ENCODE peak calls at places on chromosomes 16 and 17, in seven cellular contexts. One of them, this sample, is unnamed.

GRCh38 chr17:40022961-40023541 is 7.8 kb downstream of the CSF3 start:
- DNase-seq in H9: no peak
- DNase-seq in GM19239: no peak
- DNase-seq in non-pigmented ciliary epithelial cell: no peak
- DNase-seq in activated effector memory CD4-positive, alpha-beta T cell treated with anti-CD3 and anti-CD28 coated beads, Interleukin-2, amount 50 U/mL, for 16 hours: no peak
- DNase-seq in central memory CD4-positive, alpha-beta T cell: no peak
- DNase-seq in stimulated activated CD8-positive, alpha-beta memory T cell treated with anti-CD3 and anti-CD28 coated beads, Interleukin-7, amount 100 ng/mL, for 24 hours: no peak
- DNase-seq in this sample: no peak

GRCh38 chr17:76585649-76586593 is at the start of gene ST6GALNAC2:
- DNase-seq in H9: no peak
- DNase-seq in GM19239: no peak
- DNase-seq in non-pigmented ciliary epithelial cell: no peak
- DNase-seq in activated effector memory CD4-positive, alpha-beta T cell treated with anti-CD3 and anti-CD28 coated beads, Interleukin-2, amount 50 U/mL, for 16 hours: peak
- DNase-seq in central memory CD4-positive, alpha-beta T cell: peak
- DNase-seq in stimulated activated CD8-positive, alpha-beta memory T cell treated with anti-CD3 and anti-CD28 coated beads, Interleukin-7, amount 100 ng/mL, for 24 hours: no peak
- DNase-seq in this sample: no peak

GRCh38 chr17:80110927-80111701 is 9.7 kb downstream of the GAA start:
- DNase-seq in H9: no peak
- DNase-seq in GM19239: no peak
- DNase-seq in non-pigmented ciliary epithelial cell: no peak
- DNase-seq in activated effector memory CD4-positive, alpha-beta T cell treated with anti-CD3 and anti-CD28 coated beads, Interleukin-2, amount 50 U/mL, for 16 hours: peak
- DNase-seq in central memory CD4-positive, alpha-beta T cell: no peak
- DNase-seq in stimulated activated CD8-positive, alpha-beta memory T cell treated with anti-CD3 and anti-CD28 coated beads, Interleukin-7, amount 100 ng/mL, for 24 hours: no peak
- DNase-seq in this sample: no peak

GRCh38 chr17:64599187-64599676 is 62.9 kb downstream of the SMURF2 start:
- DNase-seq in H9: peak
- DNase-seq in GM19239: peak
- DNase-seq in non-pigmented ciliary epithelial cell: no peak
- DNase-seq in activated effector memory CD4-positive, alpha-beta T cell treated with anti-CD3 and anti-CD28 coated beads, Interleukin-2, amount 50 U/mL, for 16 hours: peak
- DNase-seq in central memory CD4-positive, alpha-beta T cell: peak
- DNase-seq in stimulated activated CD8-positive, alpha-beta memory T cell treated with anti-CD3 and anti-CD28 coated beads, Interleukin-7, amount 100 ng/mL, for 24 hours: peak
- DNase-seq in this sample: no peak

GRCh38 chr16:31453255-31454204 is 5.8 kb upstream of the ARMC5 start:
- DNase-seq in H9: peak
- DNase-seq in GM19239: no peak
- DNase-seq in non-pigmented ciliary epithelial cell: no peak
- DNase-seq in activated effector memory CD4-positive, alpha-beta T cell treated with anti-CD3 and anti-CD28 coated beads, Interleukin-2, amount 50 U/mL, for 16 hours: peak
- DNase-seq in central memory CD4-positive, alpha-beta T cell: no peak
- DNase-seq in stimulated activated CD8-positive, alpha-beta memory T cell treated with anti-CD3 and anti-CD28 coated beads, Interleukin-7, amount 100 ng/mL, for 24 hours: no peak
- DNase-seq in this sample: no peak

GRCh38 chr17:28499366-28499668 is 6.8 kb upstream of the FOXN1 start:
- DNase-seq in H9: no peak
- DNase-seq in GM19239: no peak
- DNase-seq in non-pigmented ciliary epithelial cell: no peak
- DNase-seq in activated effector memory CD4-positive, alpha-beta T cell treated with anti-CD3 and anti-CD28 coated beads, Interleukin-2, amount 50 U/mL, for 16 hours: no peak
- DNase-seq in central memory CD4-positive, alpha-beta T cell: no peak
- DNase-seq in stimulated activated CD8-positive, alpha-beta memory T cell treated with anti-CD3 and anti-CD28 coated beads, Interleukin-7, amount 100 ng/mL, for 24 hours: no peak
- DNase-seq in this sample: no peak

GRCh38 chr16:85238233-85238647 is 126.0 kb upstream of the CIBAR2 start:
- DNase-seq in H9: peak
- DNase-seq in GM19239: no peak
- DNase-seq in non-pigmented ciliary epithelial cell: no peak
- DNase-seq in activated effector memory CD4-positive, alpha-beta T cell treated with anti-CD3 and anti-CD28 coated beads, Interleukin-2, amount 50 U/mL, for 16 hours: no peak
- DNase-seq in central memory CD4-positive, alpha-beta T cell: no peak
- DNase-seq in stimulated activated CD8-positive, alpha-beta memory T cell treated with anti-CD3 and anti-CD28 coated beads, Interleukin-7, amount 100 ng/mL, for 24 hours: no peak
- DNase-seq in this sample: no peak

GRCh38 chr16:49723310-49723709 is 132.6 kb downstream of the ZNF423 start:
- DNase-seq in H9: no peak
- DNase-seq in GM19239: no peak
- DNase-seq in non-pigmented ciliary epithelial cell: no peak
- DNase-seq in activated effector memory CD4-positive, alpha-beta T cell treated with anti-CD3 and anti-CD28 coated beads, Interleukin-2, amount 50 U/mL, for 16 hours: no peak
- DNase-seq in central memory CD4-positive, alpha-beta T cell: no peak
- DNase-seq in stimulated activated CD8-positive, alpha-beta memory T cell treated with anti-CD3 and anti-CD28 coated beads, Interleukin-7, amount 100 ng/mL, for 24 hours: no peak
- DNase-seq in this sample: no peak

GRCh38 chr17:6699997-6700947 is 12.9 kb downstream of the SLC13A5 start:
- DNase-seq in H9: no peak
- DNase-seq in GM19239: no peak
- DNase-seq in non-pigmented ciliary epithelial cell: no peak
- DNase-seq in activated effector memory CD4-positive, alpha-beta T cell treated with anti-CD3 and anti-CD28 coated beads, Interleukin-2, amount 50 U/mL, for 16 hours: no peak
- DNase-seq in central memory CD4-positive, alpha-beta T cell: no peak
- DNase-seq in stimulated activated CD8-positive, alpha-beta memory T cell treated with anti-CD3 and anti-CD28 coated beads, Interleukin-7, amount 100 ng/mL, for 24 hours: no peak
- DNase-seq in this sample: no peak

GRCh38 chr16:21053595-21053994 is 97.1 kb downstream of the DNAH3 start:
- DNase-seq in H9: no peak
- DNase-seq in GM19239: no peak
- DNase-seq in non-pigmented ciliary epithelial cell: no peak
- DNase-seq in activated effector memory CD4-positive, alpha-beta T cell treated with anti-CD3 and anti-CD28 coated beads, Interleukin-2, amount 50 U/mL, for 16 hours: no peak
- DNase-seq in central memory CD4-positive, alpha-beta T cell: no peak
- DNase-seq in stimulated activated CD8-positive, alpha-beta memory T cell treated with anti-CD3 and anti-CD28 coated beads, Interleukin-7, amount 100 ng/mL, for 24 hours: no peak
- DNase-seq in this sample: no peak

GRCh38 chr16:17937003-17937402 is 399.5 kb downstream of the NPIPA8 start:
- DNase-seq in H9: no peak
- DNase-seq in GM19239: no peak
- DNase-seq in non-pigmented ciliary epithelial cell: no peak
- DNase-seq in activated effector memory CD4-positive, alpha-beta T cell treated with anti-CD3 and anti-CD28 coated beads, Interleukin-2, amount 50 U/mL, for 16 hours: no peak
- DNase-seq in central memory CD4-positive, alpha-beta T cell: no peak
- DNase-seq in stimulated activated CD8-positive, alpha-beta memory T cell treated with anti-CD3 and anti-CD28 coated beads, Interleukin-7, amount 100 ng/mL, for 24 hours: no peak
- DNase-seq in this sample: no peak

GRCh38 chr17:56149266-56150036 is 3.8 kb upstream of the ANKFN1 start:
- DNase-seq in H9: no peak
- DNase-seq in GM19239: no peak
- DNase-seq in non-pigmented ciliary epithelial cell: no peak
- DNase-seq in activated effector memory CD4-positive, alpha-beta T cell treated with anti-CD3 and anti-CD28 coated beads, Interleukin-2, amount 50 U/mL, for 16 hours: no peak
- DNase-seq in central memory CD4-positive, alpha-beta T cell: no peak
- DNase-seq in stimulated activated CD8-positive, alpha-beta memory T cell treated with anti-CD3 and anti-CD28 coated beads, Interleukin-7, amount 100 ng/mL, for 24 hours: no peak
- DNase-seq in this sample: no peak

GRCh38 chr17:40121191-40121885 is 433 bp upstream of the MSL1 start:
- DNase-seq in H9: peak
- DNase-seq in GM19239: no peak
- DNase-seq in non-pigmented ciliary epithelial cell: no peak
- DNase-seq in activated effector memory CD4-positive, alpha-beta T cell treated with anti-CD3 and anti-CD28 coated beads, Interleukin-2, amount 50 U/mL, for 16 hours: peak
- DNase-seq in central memory CD4-positive, alpha-beta T cell: no peak
- DNase-seq in stimulated activated CD8-positive, alpha-beta memory T cell treated with anti-CD3 and anti-CD28 coated beads, Interleukin-7, amount 100 ng/mL, for 24 hours: no peak
- DNase-seq in this sample: no peak

GRCh38 chr16:74874912-74875311 is 100.3 kb upstream of the FA2H start:
- DNase-seq in H9: no peak
- DNase-seq in GM19239: no peak
- DNase-seq in non-pigmented ciliary epithelial cell: no peak
- DNase-seq in activated effector memory CD4-positive, alpha-beta T cell treated with anti-CD3 and anti-CD28 coated beads, Interleukin-2, amount 50 U/mL, for 16 hours: no peak
- DNase-seq in central memory CD4-positive, alpha-beta T cell: no peak
- DNase-seq in stimulated activated CD8-positive, alpha-beta memory T cell treated with anti-CD3 and anti-CD28 coated beads, Interleukin-7, amount 100 ng/mL, for 24 hours: no peak
- DNase-seq in this sample: no peak

GRCh38 chr16:66592814-66593213 is 11.7 kb upstream of the CMTM3 start:
- DNase-seq in H9: no peak
- DNase-seq in GM19239: no peak
- DNase-seq in non-pigmented ciliary epithelial cell: no peak
- DNase-seq in activated effector memory CD4-positive, alpha-beta T cell treated with anti-CD3 and anti-CD28 coated beads, Interleukin-2, amount 50 U/mL, for 16 hours: no peak
- DNase-seq in central memory CD4-positive, alpha-beta T cell: no peak
- DNase-seq in stimulated activated CD8-positive, alpha-beta memory T cell treated with anti-CD3 and anti-CD28 coated beads, Interleukin-7, amount 100 ng/mL, for 24 hours: no peak
- DNase-seq in this sample: no peak

GRCh38 chr16:70254965-70255286 is 3.2 kb upstream of the EXOSC6 start:
- DNase-seq in H9: no peak
- DNase-seq in GM19239: no peak
- DNase-seq in non-pigmented ciliary epithelial cell: no peak
- DNase-seq in activated effector memory CD4-positive, alpha-beta T cell treated with anti-CD3 and anti-CD28 coated beads, Interleukin-2, amount 50 U/mL, for 16 hours: no peak
- DNase-seq in central memory CD4-positive, alpha-beta T cell: no peak
- DNase-seq in stimulated activated CD8-positive, alpha-beta memory T cell treated with anti-CD3 and anti-CD28 coated beads, Interleukin-7, amount 100 ng/mL, for 24 hours: no peak
- DNase-seq in this sample: no peak

GRCh38 chr16:7363397-7364053 is 30.9 kb downstream of the RBFOX1 start:
- DNase-seq in H9: no peak
- DNase-seq in GM19239: no peak
- DNase-seq in non-pigmented ciliary epithelial cell: no peak
- DNase-seq in activated effector memory CD4-positive, alpha-beta T cell treated with anti-CD3 and anti-CD28 coated beads, Interleukin-2, amount 50 U/mL, for 16 hours: no peak
- DNase-seq in central memory CD4-positive, alpha-beta T cell: no peak
- DNase-seq in stimulated activated CD8-positive, alpha-beta memory T cell treated with anti-CD3 and anti-CD28 coated beads, Interleukin-7, amount 100 ng/mL, for 24 hours: no peak
- DNase-seq in this sample: no peak

GRCh38 chr17:40563371-40564052 is 1.8 kb downstream of the CCR7 start:
- DNase-seq in H9: peak
- DNase-seq in GM19239: no peak
- DNase-seq in non-pigmented ciliary epithelial cell: no peak
- DNase-seq in activated effector memory CD4-positive, alpha-beta T cell treated with anti-CD3 and anti-CD28 coated beads, Interleukin-2, amount 50 U/mL, for 16 hours: peak
- DNase-seq in central memory CD4-positive, alpha-beta T cell: no peak
- DNase-seq in stimulated activated CD8-positive, alpha-beta memory T cell treated with anti-CD3 and anti-CD28 coated beads, Interleukin-7, amount 100 ng/mL, for 24 hours: no peak
- DNase-seq in this sample: no peak

GRCh38 chr16:23504453-23505179 is 5.7 kb downstream of the GGA2 start:
- DNase-seq in H9: peak
- DNase-seq in GM19239: peak
- DNase-seq in non-pigmented ciliary epithelial cell: peak
- DNase-seq in activated effector memory CD4-positive, alpha-beta T cell treated with anti-CD3 and anti-CD28 coated beads, Interleukin-2, amount 50 U/mL, for 16 hours: peak
- DNase-seq in central memory CD4-positive, alpha-beta T cell: peak
- DNase-seq in stimulated activated CD8-positive, alpha-beta memory T cell treated with anti-CD3 and anti-CD28 coated beads, Interleukin-7, amount 100 ng/mL, for 24 hours: peak
- DNase-seq in this sample: peak

GRCh38 chr16:15515992-15516391 is 81.6 kb downstream of the BMERB1 start:
- DNase-seq in H9: no peak
- DNase-seq in GM19239: no peak
- DNase-seq in non-pigmented ciliary epithelial cell: no peak
- DNase-seq in activated effector memory CD4-positive, alpha-beta T cell treated with anti-CD3 and anti-CD28 coated beads, Interleukin-2, amount 50 U/mL, for 16 hours: no peak
- DNase-seq in central memory CD4-positive, alpha-beta T cell: no peak
- DNase-seq in stimulated activated CD8-positive, alpha-beta memory T cell treated with anti-CD3 and anti-CD28 coated beads, Interleukin-7, amount 100 ng/mL, for 24 hours: no peak
- DNase-seq in this sample: no peak

GRCh38 chr17:704111-704864 is 10.4 kb downstream of the VPS53 start:
- DNase-seq in H9: no peak
- DNase-seq in GM19239: no peak
- DNase-seq in non-pigmented ciliary epithelial cell: no peak
- DNase-seq in activated effector memory CD4-positive, alpha-beta T cell treated with anti-CD3 and anti-CD28 coated beads, Interleukin-2, amount 50 U/mL, for 16 hours: peak
- DNase-seq in central memory CD4-positive, alpha-beta T cell: no peak
- DNase-seq in stimulated activated CD8-positive, alpha-beta memory T cell treated with anti-CD3 and anti-CD28 coated beads, Interleukin-7, amount 100 ng/mL, for 24 hours: no peak
- DNase-seq in this sample: no peak

GRCh38 chr16:79839450-79839849 is 238.9 kb upstream of the MAF start:
- DNase-seq in H9: no peak
- DNase-seq in GM19239: no peak
- DNase-seq in non-pigmented ciliary epithelial cell: no peak
- DNase-seq in activated effector memory CD4-positive, alpha-beta T cell treated with anti-CD3 and anti-CD28 coated beads, Interleukin-2, amount 50 U/mL, for 16 hours: no peak
- DNase-seq in central memory CD4-positive, alpha-beta T cell: no peak
- DNase-seq in stimulated activated CD8-positive, alpha-beta memory T cell treated with anti-CD3 and anti-CD28 coated beads, Interleukin-7, amount 100 ng/mL, for 24 hours: no peak
- DNase-seq in this sample: no peak

GRCh38 chr16:4385066-4385788 is 13.6 kb downstream of the VASN start:
- DNase-seq in H9: no peak
- DNase-seq in GM19239: no peak
- DNase-seq in non-pigmented ciliary epithelial cell: no peak
- DNase-seq in activated effector memory CD4-positive, alpha-beta T cell treated with anti-CD3 and anti-CD28 coated beads, Interleukin-2, amount 50 U/mL, for 16 hours: no peak
- DNase-seq in central memory CD4-positive, alpha-beta T cell: no peak
- DNase-seq in stimulated activated CD8-positive, alpha-beta memory T cell treated with anti-CD3 and anti-CD28 coated beads, Interleukin-7, amount 100 ng/mL, for 24 hours: no peak
- DNase-seq in this sample: no peak

GRCh38 chr17:14873996-14874395 is 391.1 kb downstream of the PMP22 start:
- DNase-seq in H9: no peak
- DNase-seq in GM19239: no peak
- DNase-seq in non-pigmented ciliary epithelial cell: no peak
- DNase-seq in activated effector memory CD4-positive, alpha-beta T cell treated with anti-CD3 and anti-CD28 coated beads, Interleukin-2, amount 50 U/mL, for 16 hours: no peak
- DNase-seq in central memory CD4-positive, alpha-beta T cell: no peak
- DNase-seq in stimulated activated CD8-positive, alpha-beta memory T cell treated with anti-CD3 and anti-CD28 coated beads, Interleukin-7, amount 100 ng/mL, for 24 hours: no peak
- DNase-seq in this sample: no peak

GRCh38 chr17:3838206-3838605 is 7.8 kb downstream of the NCBP3 start:
- DNase-seq in H9: no peak
- DNase-seq in GM19239: no peak
- DNase-seq in non-pigmented ciliary epithelial cell: no peak
- DNase-seq in activated effector memory CD4-positive, alpha-beta T cell treated with anti-CD3 and anti-CD28 coated beads, Interleukin-2, amount 50 U/mL, for 16 hours: no peak
- DNase-seq in central memory CD4-positive, alpha-beta T cell: no peak
- DNase-seq in stimulated activated CD8-positive, alpha-beta memory T cell treated with anti-CD3 and anti-CD28 coated beads, Interleukin-7, amount 100 ng/mL, for 24 hours: no peak
- DNase-seq in this sample: no peak

GRCh38 chr17:9386401-9386800 is 189.2 kb downstream of the STX8 start:
- DNase-seq in H9: no peak
- DNase-seq in GM19239: no peak
- DNase-seq in non-pigmented ciliary epithelial cell: no peak
- DNase-seq in activated effector memory CD4-positive, alpha-beta T cell treated with anti-CD3 and anti-CD28 coated beads, Interleukin-2, amount 50 U/mL, for 16 hours: no peak
- DNase-seq in central memory CD4-positive, alpha-beta T cell: no peak
- DNase-seq in stimulated activated CD8-positive, alpha-beta memory T cell treated with anti-CD3 and anti-CD28 coated beads, Interleukin-7, amount 100 ng/mL, for 24 hours: no peak
- DNase-seq in this sample: no peak

GRCh38 chr16:50036426-50036825 is 11.4 kb downstream of the CNEP1R1 start:
- DNase-seq in H9: no peak
- DNase-seq in GM19239: no peak
- DNase-seq in non-pigmented ciliary epithelial cell: no peak
- DNase-seq in activated effector memory CD4-positive, alpha-beta T cell treated with anti-CD3 and anti-CD28 coated beads, Interleukin-2, amount 50 U/mL, for 16 hours: no peak
- DNase-seq in central memory CD4-positive, alpha-beta T cell: no peak
- DNase-seq in stimulated activated CD8-positive, alpha-beta memory T cell treated with anti-CD3 and anti-CD28 coated beads, Interleukin-7, amount 100 ng/mL, for 24 hours: no peak
- DNase-seq in this sample: no peak

GRCh38 chr16:74726736-74727135 is 26.1 kb upstream of the MLKL start:
- DNase-seq in H9: peak
- DNase-seq in GM19239: peak
- DNase-seq in non-pigmented ciliary epithelial cell: no peak
- DNase-seq in activated effector memory CD4-positive, alpha-beta T cell treated with anti-CD3 and anti-CD28 coated beads, Interleukin-2, amount 50 U/mL, for 16 hours: no peak
- DNase-seq in central memory CD4-positive, alpha-beta T cell: no peak
- DNase-seq in stimulated activated CD8-positive, alpha-beta memory T cell treated with anti-CD3 and anti-CD28 coated beads, Interleukin-7, amount 100 ng/mL, for 24 hours: no peak
- DNase-seq in this sample: no peak

GRCh38 chr16:56257666-56258359 is 66.5 kb downstream of the GNAO1 start:
- DNase-seq in H9: no peak
- DNase-seq in GM19239: no peak
- DNase-seq in non-pigmented ciliary epithelial cell: no peak
- DNase-seq in activated effector memory CD4-positive, alpha-beta T cell treated with anti-CD3 and anti-CD28 coated beads, Interleukin-2, amount 50 U/mL, for 16 hours: no peak
- DNase-seq in central memory CD4-positive, alpha-beta T cell: no peak
- DNase-seq in stimulated activated CD8-positive, alpha-beta memory T cell treated with anti-CD3 and anti-CD28 coated beads, Interleukin-7, amount 100 ng/mL, for 24 hours: no peak
- DNase-seq in this sample: no peak

GRCh38 chr16:75095637-75096036 is 20.9 kb downstream of the LDHD start:
- DNase-seq in H9: no peak
- DNase-seq in GM19239: no peak
- DNase-seq in non-pigmented ciliary epithelial cell: no peak
- DNase-seq in activated effector memory CD4-positive, alpha-beta T cell treated with anti-CD3 and anti-CD28 coated beads, Interleukin-2, amount 50 U/mL, for 16 hours: no peak
- DNase-seq in central memory CD4-positive, alpha-beta T cell: no peak
- DNase-seq in stimulated activated CD8-positive, alpha-beta memory T cell treated with anti-CD3 and anti-CD28 coated beads, Interleukin-7, amount 100 ng/mL, for 24 hours: no peak
- DNase-seq in this sample: no peak